ENCODE peak calls at places on chromosome 4, in seven cellular contexts. Z, C, L, M, K, I and V are unnamed samples. For H3K9me3, the result is how much of the 10 kb centered on the place peaks cover.

GRCh38 chr4:187603093-187603395 is 392.5 kb upstream of the ZFP42 start:
- DNase-seq in Z (no peak), C (no peak), L (no peak), M (no peak), K (no peak), I (no peak), V (no peak)

GRCh38 chr4:188728359-188728758 is 589.1 kb downstream of the TRIML1 start:
- DNase-seq in Z (no peak), C (no peak), L (no peak), M (no peak), K (no peak), I (no peak), V (no peak)

GRCh38 chr4:7266525-7267292 is 74.4 kb downstream of the SORCS2 start:
- DNase-seq in Z (no peak), C (no peak), L (no peak), M (no peak), K (no peak), I (no peak), V (no peak)

GRCh38 chr4:57094482-57095223 is 15.5 kb downstream of the IGFBP7 start:
- DNase-seq in Z (no peak), C (no peak), L (no peak), M (no peak), K (no peak), I (no peak), V (no peak)

GRCh38 chr4:134313591-134313990 is 112.0 kb upstream of the PABPC4L start:
- DNase-seq in Z (no peak), C (no peak), L (no peak), M (no peak), K (no peak), I (no peak), V (no peak)

GRCh38 chr4:19375405-19375804 is 876.3 kb upstream of the SLIT2 start:
- DNase-seq in Z (no peak), C (no peak), L (no peak), M (no peak), K (no peak), I (no peak), V (no peak)

GRCh38 chr4:20618010-20618409 is 82.2 kb upstream of the PACRGL start:
- DNase-seq in Z (peak), C (peak), L (no peak), M (no peak), K (peak), I (no peak), V (peak)

GRCh38 chr4:80385397-80386280 is 50.1 kb downstream of the CFAP299 start:
- DNase-seq in Z (no peak), C (no peak), L (no peak), M (no peak), K (no peak), I (no peak), V (no peak)

GRCh38 chr4:99677161-99677560 is 19.5 kb upstream of the C4orf54 start:
- DNase-seq in Z (no peak), C (no peak), L (no peak), M (no peak), K (no peak), I (no peak), V (no peak)

GRCh38 chr4:142474398-142475087 is 371.6 kb downstream of the INPP4B start:
- DNase-seq in Z (no peak), C (peak), L (no peak), M (no peak), K (peak), I (no peak), V (no peak)

GRCh38 chr4:59818656-59819055 is 1381.5 kb upstream of the ADGRL3 start:
- DNase-seq in Z (no peak), C (no peak), L (no peak), M (no peak), K (peak), I (peak), V (no peak)

GRCh38 chr4:101682946-101683345 is 107.6 kb upstream of the BANK1 start:
- DNase-seq in Z (no peak), C (no peak), L (no peak), M (no peak), K (no peak), I (no peak), V (no peak)

GRCh38 chr4:136750898-136751297 is 781.4 kb downstream of the PCDH18 start:
- DNase-seq in Z (no peak), C (no peak), L (no peak), M (no peak), K (no peak), I (no peak), V (no peak)

GRCh38 chr4:53314257-53314656 is 51.6 kb downstream of the SCFD2 start:
- DNase-seq in Z (no peak), C (no peak), L (no peak), M (no peak), K (no peak), I (no peak), V (no peak)

GRCh38 chr4:159787901-159788300 is 685.0 kb downstream of the RAPGEF2 start:
- DNase-seq in Z (no peak), C (no peak), L (no peak), M (no peak), K (no peak), I (no peak), V (no peak)

GRCh38 chr4:40704073-40704472 is 45.7 kb upstream of the NSUN7 start:
- DNase-seq in Z (no peak), C (no peak), L (no peak), M (no peak), K (no peak), I (no peak), V (no peak)

GRCh38 chr4:37561196-37561802 is 124.9 kb downstream of the RELL1 start:
- DNase-seq in Z (no peak), C (no peak), L (no peak), M (no peak), K (no peak), I (no peak), V (no peak)

GRCh38 chr4:76275486-76276126 is 24.1 kb downstream of the FAM47E start:
- DNase-seq in Z (no peak), C (no peak), L (no peak), M (no peak), K (no peak), I (no peak), V (no peak)

GRCh38 chr4:1109898-1110506 is 3.4 kb downstream of the RNF212 start:
- DNase-seq in Z (no peak), C (no peak), L (no peak), M (no peak), K (peak), I (no peak), V (no peak)

DNA sequence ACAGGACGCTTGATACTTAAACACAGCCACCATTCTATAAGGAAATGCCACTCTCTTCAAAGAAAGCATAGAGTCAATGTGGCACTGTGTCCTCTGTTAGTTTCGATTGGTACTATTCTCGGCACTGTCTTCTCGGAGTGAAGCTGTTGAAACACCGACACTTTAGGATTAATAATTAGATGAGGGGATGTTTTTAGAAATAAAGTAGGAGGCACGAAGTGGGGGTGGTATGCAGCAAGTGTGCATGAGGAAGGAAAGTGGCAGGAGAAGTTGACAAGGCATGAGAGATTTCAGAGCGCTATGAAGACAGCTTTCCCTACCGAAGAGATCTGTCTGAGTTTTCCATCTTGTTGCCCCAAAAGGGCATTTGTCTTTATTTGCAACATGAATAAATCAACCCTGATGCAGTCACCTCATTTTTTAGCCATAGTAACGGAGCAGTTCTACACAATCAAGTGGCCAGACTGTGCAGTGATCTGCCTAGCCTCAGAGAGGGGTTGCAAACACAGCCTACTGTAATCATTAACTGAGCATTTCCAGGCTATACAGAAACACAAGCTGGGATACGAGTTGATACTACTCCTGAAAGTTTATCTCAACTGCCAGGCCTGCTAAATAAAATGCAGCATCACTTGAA is 8.3 kb downstream of the GPRIN3 start:
- DNase-seq in Z (no peak), C (no peak), L (no peak), M (no peak), K (peak), I (no peak), V (no peak)
- H3K27ac ChIP-seq in Z (no peak), C (peak), L (no peak), M (no peak), K (peak), I (no peak), V (peak)

DNA sequence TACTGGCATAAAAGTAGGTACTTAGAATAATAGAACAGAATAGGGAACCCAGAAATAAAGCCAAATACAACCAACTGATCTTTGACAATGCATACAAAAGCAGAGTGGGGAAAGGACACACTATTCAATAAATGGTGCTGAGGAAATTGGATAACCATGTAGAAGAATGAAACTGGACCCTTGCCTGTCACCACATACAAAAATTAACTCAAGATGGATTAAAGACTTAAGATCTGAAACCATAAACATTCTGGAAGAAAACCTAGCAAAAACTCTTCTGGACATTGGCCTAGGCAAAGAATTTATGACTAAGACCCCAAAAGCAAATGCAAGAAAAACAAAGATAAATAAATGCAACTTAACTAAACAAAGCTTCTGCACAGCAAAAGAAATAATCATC is 45.6 kb downstream of the ARFIP1 start:
- DNase-seq in Z (no peak), C (no peak), L (no peak), M (no peak), K (no peak), I (no peak), V (no peak)
- H3K9me3 ChIP-seq in Z (under half), C (under half), L (under half), M (under half), K (under half), I (under half), V (under half)

GRCh38 chr4:162201673-162202072 is 37.9 kb upstream of the FSTL5 start:
- DNase-seq in Z (no peak), C (no peak), L (no peak), M (no peak), K (no peak), I (no peak), V (no peak)
- H3K27ac ChIP-seq in Z (no peak), C (no peak), L (no peak), M (no peak), K (no peak), I (no peak), V (no peak)

DNA sequence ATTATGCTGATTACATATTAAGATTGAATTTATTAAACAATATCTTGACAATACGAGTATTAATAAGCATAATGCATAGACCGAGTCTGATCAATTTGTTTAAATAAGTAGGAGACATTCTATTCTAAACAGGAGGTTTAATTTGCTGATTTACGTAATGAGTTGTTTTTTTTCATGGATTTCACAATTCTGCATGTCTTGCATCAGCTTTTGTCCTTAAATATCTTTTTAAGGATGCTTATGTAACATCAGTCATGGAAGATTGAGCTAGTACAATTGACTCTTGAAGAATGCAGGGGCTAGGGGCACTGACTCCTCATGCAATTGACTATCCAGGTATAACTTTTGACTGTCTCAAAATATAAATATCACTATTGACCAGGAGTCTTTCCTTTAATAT is 1180.9 kb upstream of the PCDH7 start:
- DNase-seq in Z (no peak), C (no peak), L (no peak), M (no peak), K (no peak), I (no peak), V (no peak)
- H3K9me3 ChIP-seq in Z (under half), C (under half), L (under half), M (under half), K (under half), I (under half), V (under half)

GRCh38 chr4:185700048-185700447 is 111.9 kb downstream of the SORBS2 start:
- DNase-seq in Z (peak), C (no peak), L (no peak), M (no peak), K (no peak), I (no peak), V (no peak)

GRCh38 chr4:185695743-185696142 is 116.3 kb downstream of the SORBS2 start:
- DNase-seq in Z (no peak), C (no peak), L (no peak), M (no peak), K (no peak), I (no peak), V (no peak)

GRCh38 chr4:185693548-185694215 is 118.3 kb downstream of the SORBS2 start:
- DNase-seq in Z (no peak), C (no peak), L (no peak), M (no peak), K (no peak), I (no peak), V (no peak)

GRCh38 chr4:185700635-185701034 is 111.4 kb downstream of the SORBS2 start:
- DNase-seq in Z (no peak), C (no peak), L (no peak), M (no peak), K (no peak), I (no peak), V (no peak)

GRCh38 chr4:185697488-185697887 is 114.5 kb downstream of the SORBS2 start:
- DNase-seq in Z (no peak), C (no peak), L (no peak), M (no peak), K (no peak), I (no peak), V (no peak)
- H3K27ac ChIP-seq in Z (no peak), C (no peak), L (no peak), M (no peak), K (no peak), I (no peak), V (peak)

GRCh38 chr4:173518419-173519102 is 11.5 kb downstream of the HAND2 start:
- DNase-seq in Z (no peak), C (no peak), L (no peak), M (no peak), K (no peak), I (no peak), V (no peak)

GRCh38 chr4:173521474-173522159 is 8.4 kb downstream of the HAND2 start:
- DNase-seq in Z (no peak), C (peak), L (peak), M (no peak), K (no peak), I (no peak), V (no peak)

GRCh38 chr4:173520921-173521473 is 9.0 kb downstream of the HAND2 start:
- DNase-seq in Z (no peak), C (no peak), L (no peak), M (no peak), K (no peak), I (no peak), V (no peak)

GRCh38 chr4:173517781-173518371 is 12.2 kb downstream of the HAND2 start:
- DNase-seq in Z (no peak), C (no peak), L (no peak), M (no peak), K (peak), I (no peak), V (no peak)

GRCh38 chr4:173519130-173520101 is 10.6 kb downstream of the HAND2 start:
- DNase-seq in Z (no peak), C (no peak), L (peak), M (no peak), K (no peak), I (no peak), V (no peak)
- H3K9me3 ChIP-seq in Z (under half), C (under half), L (under half), M (under half), K (under half), I (under half), V (under half)

GRCh38 chr4:184476660-184477059 is 2.3 kb upstream of the IRF2 start:
- DNase-seq in Z (no peak), C (no peak), L (no peak), M (no peak), K (no peak), I (no peak), V (no peak)
- H3K27ac ChIP-seq in Z (no peak), C (no peak), L (no peak), M (no peak), K (no peak), I (peak), V (peak)